ENCODE peak calls at places on chromosomes 5 and 9, in nine cellular contexts. One of them, this sample, is unnamed.

GRCh38 chr9:17130285-17130684 is 4.6 kb upstream of the CNTLN start:
- DNase-seq in stomach: no peak
- DNase-seq in HCT116: no peak
- DNase-seq in BE2C: no peak
- DNase-seq in epithelial cell of esophagus: no peak
- DNase-seq in HFF-Myc: no peak
- DNase-seq in astrocyte of the spinal cord: no peak
- DNase-seq in astrocyte: no peak
- DNase-seq in CD4-positive, alpha-beta T cell: no peak
- DNase-seq in this sample: no peak

GRCh38 chr5:141656396-141656795 is 5.2 kb upstream of the FCHSD1 start:
- DNase-seq in stomach: no peak
- DNase-seq in HCT116: no peak
- DNase-seq in BE2C: no peak
- DNase-seq in epithelial cell of esophagus: no peak
- DNase-seq in HFF-Myc: no peak
- DNase-seq in astrocyte of the spinal cord: no peak
- DNase-seq in astrocyte: no peak
- DNase-seq in CD4-positive, alpha-beta T cell: no peak
- DNase-seq in this sample: no peak

GRCh38 chr5:21236104-21236503 is 1248.1 kb upstream of the CDH18 start:
- DNase-seq in stomach: no peak
- DNase-seq in HCT116: no peak
- DNase-seq in BE2C: no peak
- DNase-seq in epithelial cell of esophagus: peak
- DNase-seq in HFF-Myc: no peak
- DNase-seq in astrocyte of the spinal cord: no peak
- DNase-seq in astrocyte: no peak
- DNase-seq in CD4-positive, alpha-beta T cell: no peak
- DNase-seq in this sample: no peak

GRCh38 chr9:98974994-98975712 is 31.4 kb downstream of the COL15A1 start:
- DNase-seq in stomach: peak
- DNase-seq in HCT116: peak
- DNase-seq in BE2C: peak
- DNase-seq in epithelial cell of esophagus: peak
- DNase-seq in HFF-Myc: no peak
- DNase-seq in astrocyte of the spinal cord: peak
- DNase-seq in astrocyte: peak
- DNase-seq in CD4-positive, alpha-beta T cell: peak
- DNase-seq in this sample: peak

GRCh38 chr9:106616026-106616425 is 246.9 kb upstream of the ZNF462 start:
- DNase-seq in stomach: no peak
- DNase-seq in HCT116: no peak
- DNase-seq in BE2C: no peak
- DNase-seq in epithelial cell of esophagus: no peak
- DNase-seq in HFF-Myc: no peak
- DNase-seq in astrocyte of the spinal cord: no peak
- DNase-seq in astrocyte: no peak
- DNase-seq in CD4-positive, alpha-beta T cell: no peak
- DNase-seq in this sample: no peak

GRCh38 chr9:128245293-128246151 is 30.3 kb downstream of the GOLGA2 start:
- DNase-seq in stomach: no peak
- DNase-seq in HCT116: no peak
- DNase-seq in BE2C: peak
- DNase-seq in epithelial cell of esophagus: peak
- DNase-seq in HFF-Myc: peak
- DNase-seq in astrocyte of the spinal cord: peak
- DNase-seq in astrocyte: peak
- DNase-seq in CD4-positive, alpha-beta T cell: no peak
- DNase-seq in this sample: no peak

GRCh38 chr5:158589939-158590338 is 509.8 kb downstream of the EBF1 start:
- DNase-seq in stomach: no peak
- DNase-seq in HCT116: no peak
- DNase-seq in BE2C: no peak
- DNase-seq in epithelial cell of esophagus: no peak
- DNase-seq in HFF-Myc: peak
- DNase-seq in astrocyte of the spinal cord: no peak
- DNase-seq in astrocyte: peak
- DNase-seq in CD4-positive, alpha-beta T cell: no peak
- DNase-seq in this sample: no peak

GRCh38 chr5:173123416-173123815 is 20.9 kb upstream of the BNIP1 start:
- DNase-seq in stomach: no peak
- DNase-seq in HCT116: no peak
- DNase-seq in BE2C: no peak
- DNase-seq in epithelial cell of esophagus: peak
- DNase-seq in HFF-Myc: no peak
- DNase-seq in astrocyte of the spinal cord: no peak
- DNase-seq in astrocyte: peak
- DNase-seq in CD4-positive, alpha-beta T cell: no peak
- DNase-seq in this sample: no peak

GRCh38 chr9:110755179-110755578 is 86.6 kb downstream of the MUSK start:
- DNase-seq in stomach: no peak
- DNase-seq in HCT116: no peak
- DNase-seq in BE2C: no peak
- DNase-seq in epithelial cell of esophagus: peak
- DNase-seq in HFF-Myc: no peak
- DNase-seq in astrocyte of the spinal cord: no peak
- DNase-seq in astrocyte: no peak
- DNase-seq in CD4-positive, alpha-beta T cell: no peak
- DNase-seq in this sample: no peak

GRCh38 chr5:54616031-54616430 is 98.5 kb downstream of the SNX18 start:
- DNase-seq in stomach: peak
- DNase-seq in HCT116: no peak
- DNase-seq in BE2C: no peak
- DNase-seq in epithelial cell of esophagus: peak
- DNase-seq in HFF-Myc: no peak
- DNase-seq in astrocyte of the spinal cord: peak
- DNase-seq in astrocyte: peak
- DNase-seq in CD4-positive, alpha-beta T cell: no peak
- DNase-seq in this sample: no peak

GRCh38 chr9:1513105-1513504 is 462.9 kb downstream of the DMRT2 start:
- DNase-seq in stomach: no peak
- DNase-seq in HCT116: no peak
- DNase-seq in BE2C: no peak
- DNase-seq in epithelial cell of esophagus: peak
- DNase-seq in HFF-Myc: no peak
- DNase-seq in astrocyte of the spinal cord: no peak
- DNase-seq in astrocyte: no peak
- DNase-seq in CD4-positive, alpha-beta T cell: no peak
- DNase-seq in this sample: no peak

GRCh38 chr5:133934822-133935793 is 33.3 kb downstream of the C5orf15 start:
- DNase-seq in stomach: no peak
- DNase-seq in HCT116: no peak
- DNase-seq in BE2C: no peak
- DNase-seq in epithelial cell of esophagus: no peak
- DNase-seq in HFF-Myc: no peak
- DNase-seq in astrocyte of the spinal cord: no peak
- DNase-seq in astrocyte: no peak
- DNase-seq in CD4-positive, alpha-beta T cell: no peak
- DNase-seq in this sample: no peak

GRCh38 chr9:72807765-72808445 is 144.9 kb downstream of the ALDH1A1 start:
- DNase-seq in stomach: no peak
- DNase-seq in HCT116: peak
- DNase-seq in BE2C: no peak
- DNase-seq in epithelial cell of esophagus: peak
- DNase-seq in HFF-Myc: no peak
- DNase-seq in astrocyte of the spinal cord: no peak
- DNase-seq in astrocyte: no peak
- DNase-seq in CD4-positive, alpha-beta T cell: no peak
- DNase-seq in this sample: no peak
- TF ChIP-seq CTCF in stomach: no peak
- TF ChIP-seq CTCF in HCT116: peak
- TF ChIP-seq CTCF in BE2C: peak
- TF ChIP-seq CTCF in epithelial cell of esophagus: peak
- TF ChIP-seq CTCF in HFF-Myc: peak
- TF ChIP-seq CTCF in astrocyte of the spinal cord: no peak
- TF ChIP-seq CTCF in astrocyte: peak
- TF ChIP-seq CTCF in CD4-positive, alpha-beta T cell: no peak
- TF ChIP-seq CTCF in this sample: no peak

GRCh38 chr5:138574744-138575193 is 432 bp downstream of the HSPA9 start:
- DNase-seq in stomach: no peak
- DNase-seq in HCT116: no peak
- DNase-seq in BE2C: no peak
- DNase-seq in epithelial cell of esophagus: peak
- DNase-seq in HFF-Myc: no peak
- DNase-seq in astrocyte of the spinal cord: no peak
- DNase-seq in astrocyte: peak
- DNase-seq in CD4-positive, alpha-beta T cell: no peak
- DNase-seq in this sample: no peak

GRCh38 chr5:138573949-138574670 is 1.1 kb downstream of the HSPA9 start:
- DNase-seq in stomach: no peak
- DNase-seq in HCT116: no peak
- DNase-seq in BE2C: no peak
- DNase-seq in epithelial cell of esophagus: peak
- DNase-seq in HFF-Myc: no peak
- DNase-seq in astrocyte of the spinal cord: no peak
- DNase-seq in astrocyte: peak
- DNase-seq in CD4-positive, alpha-beta T cell: no peak
- DNase-seq in this sample: no peak

GRCh38 chr5:138573223-138573622 is 2.0 kb downstream of the HSPA9 start:
- DNase-seq in stomach: no peak
- DNase-seq in HCT116: no peak
- DNase-seq in BE2C: no peak
- DNase-seq in epithelial cell of esophagus: no peak
- DNase-seq in HFF-Myc: no peak
- DNase-seq in astrocyte of the spinal cord: no peak
- DNase-seq in astrocyte: no peak
- DNase-seq in CD4-positive, alpha-beta T cell: no peak
- DNase-seq in this sample: no peak

GRCh38 chr5:138579517-138579863 is 4.3 kb upstream of the HSPA9 start:
- DNase-seq in stomach: no peak
- DNase-seq in HCT116: no peak
- DNase-seq in BE2C: no peak
- DNase-seq in epithelial cell of esophagus: no peak
- DNase-seq in HFF-Myc: no peak
- DNase-seq in astrocyte of the spinal cord: no peak
- DNase-seq in astrocyte: no peak
- DNase-seq in CD4-positive, alpha-beta T cell: no peak
- DNase-seq in this sample: no peak

DNA sequence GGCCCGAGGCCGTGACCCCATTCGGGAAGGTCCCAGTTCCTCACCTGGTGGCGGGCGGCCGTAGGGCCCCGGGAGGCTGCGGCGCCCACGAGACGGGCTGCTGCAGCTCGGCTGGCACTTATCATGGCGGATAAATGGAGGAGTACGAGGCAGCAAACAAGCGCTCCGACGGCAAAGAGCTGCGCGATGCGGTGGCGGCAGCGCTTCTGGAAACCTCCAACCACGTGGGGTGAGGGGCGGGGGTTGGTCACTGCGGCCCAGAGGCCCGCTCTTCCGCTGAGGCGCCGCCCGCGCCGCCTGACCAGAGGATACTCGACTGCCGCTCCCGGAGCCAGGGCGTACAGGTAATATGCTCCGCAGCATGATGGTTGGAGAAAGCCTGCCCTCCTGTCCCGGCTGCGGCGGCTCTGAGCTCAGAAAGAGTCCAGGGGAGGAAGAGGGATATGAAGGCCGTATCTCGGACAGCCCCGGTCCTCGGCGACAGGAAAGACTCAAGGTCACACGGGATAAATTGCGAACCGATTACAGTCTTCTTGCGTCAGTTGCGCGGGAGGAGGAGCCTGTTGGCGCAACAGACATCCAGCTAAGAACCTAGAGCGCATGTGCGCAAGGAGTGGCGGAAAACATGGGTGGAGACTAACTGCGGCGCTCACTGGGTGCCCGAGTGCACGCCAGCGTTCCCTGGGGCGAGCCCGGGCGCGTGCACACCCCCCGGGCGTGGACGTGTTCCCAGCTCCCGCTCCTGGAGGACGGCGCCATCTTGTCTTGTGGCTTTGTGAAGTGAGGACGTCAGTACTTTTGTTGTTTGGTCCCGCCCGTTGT is at the start of gene HSPA9:
- DNase-seq in stomach: peak
- DNase-seq in HCT116: peak
- DNase-seq in BE2C: peak
- DNase-seq in epithelial cell of esophagus: peak
- DNase-seq in HFF-Myc: peak
- DNase-seq in astrocyte of the spinal cord: peak
- DNase-seq in astrocyte: peak
- DNase-seq in CD4-positive, alpha-beta T cell: peak
- DNase-seq in this sample: peak
- TF ChIP-seq CTCF in stomach: no peak
- TF ChIP-seq CTCF in HCT116: no peak
- TF ChIP-seq CTCF in BE2C: no peak
- TF ChIP-seq CTCF in epithelial cell of esophagus: no peak
- TF ChIP-seq CTCF in HFF-Myc: no peak
- TF ChIP-seq CTCF in astrocyte of the spinal cord: no peak
- TF ChIP-seq CTCF in astrocyte: no peak
- TF ChIP-seq CTCF in CD4-positive, alpha-beta T cell: no peak
- TF ChIP-seq CTCF in this sample: no peak

GRCh38 chr5:168341178-168341577 is 49.7 kb downstream of the WWC1 start:
- DNase-seq in stomach: no peak
- DNase-seq in HCT116: no peak
- DNase-seq in BE2C: no peak
- DNase-seq in epithelial cell of esophagus: peak
- DNase-seq in HFF-Myc: no peak
- DNase-seq in astrocyte of the spinal cord: no peak
- DNase-seq in astrocyte: no peak
- DNase-seq in CD4-positive, alpha-beta T cell: no peak
- DNase-seq in this sample: no peak

GRCh38 chr5:168337361-168337760 is 45.9 kb downstream of the WWC1 start:
- DNase-seq in stomach: no peak
- DNase-seq in HCT116: no peak
- DNase-seq in BE2C: no peak
- DNase-seq in epithelial cell of esophagus: no peak
- DNase-seq in HFF-Myc: no peak
- DNase-seq in astrocyte of the spinal cord: no peak
- DNase-seq in astrocyte: no peak
- DNase-seq in CD4-positive, alpha-beta T cell: no peak
- DNase-seq in this sample: no peak

GRCh38 chr5:168342151-168342825 is 50.8 kb downstream of the WWC1 start:
- DNase-seq in stomach: no peak
- DNase-seq in HCT116: no peak
- DNase-seq in BE2C: no peak
- DNase-seq in epithelial cell of esophagus: no peak
- DNase-seq in HFF-Myc: no peak
- DNase-seq in astrocyte of the spinal cord: peak
- DNase-seq in astrocyte: peak
- DNase-seq in CD4-positive, alpha-beta T cell: no peak
- DNase-seq in this sample: no peak

GRCh38 chr5:168340487-168340886 is 49.0 kb downstream of the WWC1 start:
- DNase-seq in stomach: no peak
- DNase-seq in HCT116: no peak
- DNase-seq in BE2C: no peak
- DNase-seq in epithelial cell of esophagus: no peak
- DNase-seq in HFF-Myc: no peak
- DNase-seq in astrocyte of the spinal cord: no peak
- DNase-seq in astrocyte: no peak
- DNase-seq in CD4-positive, alpha-beta T cell: no peak
- DNase-seq in this sample: no peak

GRCh38 chr5:168339151-168340140 is 48.0 kb downstream of the WWC1 start:
- DNase-seq in stomach: no peak
- DNase-seq in HCT116: no peak
- DNase-seq in BE2C: no peak
- DNase-seq in epithelial cell of esophagus: no peak
- DNase-seq in HFF-Myc: no peak
- DNase-seq in astrocyte of the spinal cord: no peak
- DNase-seq in astrocyte: no peak
- DNase-seq in CD4-positive, alpha-beta T cell: no peak
- DNase-seq in this sample: no peak
- TF ChIP-seq CTCF in stomach: no peak
- TF ChIP-seq CTCF in HCT116: peak
- TF ChIP-seq CTCF in BE2C: no peak
- TF ChIP-seq CTCF in epithelial cell of esophagus: no peak
- TF ChIP-seq CTCF in HFF-Myc: peak
- TF ChIP-seq CTCF in astrocyte of the spinal cord: no peak
- TF ChIP-seq CTCF in astrocyte: no peak
- TF ChIP-seq CTCF in CD4-positive, alpha-beta T cell: no peak
- TF ChIP-seq CTCF in this sample: no peak

GRCh38 chr5:14810941-14811573 is 60.5 kb downstream of the ANKH start:
- DNase-seq in stomach: no peak
- DNase-seq in HCT116: no peak
- DNase-seq in BE2C: no peak
- DNase-seq in epithelial cell of esophagus: no peak
- DNase-seq in HFF-Myc: no peak
- DNase-seq in astrocyte of the spinal cord: no peak
- DNase-seq in astrocyte: no peak
- DNase-seq in CD4-positive, alpha-beta T cell: no peak
- DNase-seq in this sample: no peak
- TF ChIP-seq CTCF in stomach: no peak
- TF ChIP-seq CTCF in HCT116: no peak
- TF ChIP-seq CTCF in BE2C: no peak
- TF ChIP-seq CTCF in epithelial cell of esophagus: no peak
- TF ChIP-seq CTCF in HFF-Myc: no peak
- TF ChIP-seq CTCF in astrocyte of the spinal cord: no peak
- TF ChIP-seq CTCF in astrocyte: no peak
- TF ChIP-seq CTCF in CD4-positive, alpha-beta T cell: no peak
- TF ChIP-seq CTCF in this sample: no peak